ENCODE peak calls at places on chromosomes 12 and 14, in six cellular contexts. F is neural progenitor cell, D is heart right ventricle, N is left cardiac atrium, S is NCI-H146, J is MCF 10A. X is an unnamed sample.

GRCh38 chr14:73227812-73228781 is 9.2 kb upstream of the PAPLN start:
- DNase-seq in F (peak), D (peak), N (peak), S (no peak), J (peak), X (peak)

GRCh38 chr14:50955373-50956043 is 11.2 kb upstream of the PYGL start:
- DNase-seq in F (peak), D (peak), N (peak), S (peak), J (peak), X (peak)

GRCh38 chr12:2169964-2170363 is 117.2 kb downstream of the CACNA1C start:
- DNase-seq in F (no peak), D (no peak), N (no peak), S (no peak), J (no peak), X (no peak)

GRCh38 chr12:66149702-66150398 is 19.3 kb upstream of the LLPH start:
- DNase-seq in F (no peak), D (no peak), N (peak), S (no peak), J (no peak), X (peak)

GRCh38 chr14:106044949-106045596 is 518.7 kb downstream of the TMEM121 start:
- DNase-seq in F (no peak), D (peak), N (peak), S (peak), J (peak), X (no peak)

GRCh38 chr12:120978296-120979219 is at the start of gene HNF1A:
- DNase-seq in F (no peak), D (no peak), N (no peak), S (no peak), J (no peak), X (no peak)

GRCh38 chr12:44847403-44847802 is 28.7 kb downstream of the NELL2 start:
- DNase-seq in F (no peak), D (no peak), N (no peak), S (no peak), J (no peak), X (no peak)

GRCh38 chr12:116897476-116897875 is 13.3 kb upstream of the FBXW8 start:
- DNase-seq in F (no peak), D (no peak), N (no peak), S (no peak), J (no peak), X (no peak)

GRCh38 chr12:124915249-124916236 is 1.1 kb upstream of the UBC start:
- DNase-seq in F (peak), D (no peak), N (peak), S (no peak), J (peak), X (no peak)

GRCh38 chr12:6943387-6943718 is 263 bp upstream of the RNU7-1 start:
- DNase-seq in F (peak), D (no peak), N (peak), S (peak), J (peak), X (peak)

X was measured in iPS-NIHi11.